ENCODE peak calls at places on chromosomes 1 and 21, in eight cellular contexts. One of them, this sample, is unnamed.
A peak's percentile ranks its signal among the peaks of the same experiment; 100 is the strongest.

GRCh38 chr1:22332166-22332717 is 119.4 kb upstream of the ZBTB40 start:
- DNase-seq in HepG2: no peak
- DNase-seq in right lobe of liver: no peak
- DNase-seq in tibial nerve: no peak
- DNase-seq in IMR-90: no peak
- DNase-seq in ovary: peak; percentile 63
- DNase-seq in A549: no peak
- DNase-seq in K562: no peak
- DNase-seq in this sample: no peak

GRCh38 chr21:46489162-46489663 is 30.5 kb downstream of the DIP2A start:
- DNase-seq in HepG2: no peak
- DNase-seq in right lobe of liver: no peak
- DNase-seq in IMR-90: no peak
- DNase-seq in tibial nerve: no peak
- DNase-seq in A549: no peak
- DNase-seq in K562: no peak
- DNase-seq in ovary: no peak
- DNase-seq in this sample: no peak

GRCh38 chr21:42797522-42797921 is 81.8 kb downstream of the WDR4 start:
- DNase-seq in A549: no peak
- DNase-seq in right lobe of liver: no peak
- DNase-seq in tibial nerve: no peak
- DNase-seq in K562: no peak
- DNase-seq in ovary: no peak
- DNase-seq in HepG2: no peak
- DNase-seq in IMR-90: no peak
- DNase-seq in this sample: no peak

GRCh38 chr1:3640113-3640932 is 9.6 kb downstream of the WRAP73 start:
- DNase-seq in ovary: peak; percentile 24
- DNase-seq in IMR-90: no peak
- DNase-seq in A549: no peak
- DNase-seq in right lobe of liver: no peak
- DNase-seq in K562: no peak
- DNase-seq in HepG2: no peak
- DNase-seq in tibial nerve: no peak
- DNase-seq in this sample: no peak

GRCh38 chr1:67978988-67979516 is 71.4 kb downstream of the DIRAS3 start:
- DNase-seq in right lobe of liver: no peak
- DNase-seq in A549: peak; percentile 92
- DNase-seq in tibial nerve: no peak
- DNase-seq in IMR-90: peak; percentile 88
- DNase-seq in K562: no peak
- DNase-seq in ovary: no peak
- DNase-seq in HepG2: peak; percentile 37
- DNase-seq in this sample: no peak

GRCh38 chr1:243313635-243314536 is 58.0 kb downstream of the SDCCAG8 start:
- DNase-seq in HepG2: no peak
- DNase-seq in right lobe of liver: no peak
- DNase-seq in ovary: no peak
- DNase-seq in tibial nerve: no peak
- DNase-seq in K562: no peak
- DNase-seq in A549: no peak
- DNase-seq in IMR-90: no peak
- DNase-seq in this sample: no peak

GRCh38 chr1:205980182-205980830 is 22.9 kb downstream of the RAB7B start:
- DNase-seq in ovary: no peak
- DNase-seq in K562: no peak
- DNase-seq in HepG2: no peak
- DNase-seq in A549: no peak
- DNase-seq in right lobe of liver: no peak
- DNase-seq in IMR-90: no peak
- DNase-seq in tibial nerve: no peak
- DNase-seq in this sample: no peak

GRCh38 chr1:63674238-63674864 is 81.1 kb downstream of the PGM1 start:
- DNase-seq in right lobe of liver: peak; percentile 69
- DNase-seq in tibial nerve: peak; percentile 74
- DNase-seq in ovary: peak; percentile 95
- DNase-seq in K562: peak; percentile 59
- DNase-seq in A549: peak; percentile 84
- DNase-seq in IMR-90: peak; percentile 93
- DNase-seq in HepG2: peak; percentile 94
- DNase-seq in this sample: peak; percentile 49

GRCh38 chr1:188652678-188653077 is 1823.9 kb downstream of the PLA2G4A start:
- DNase-seq in A549: no peak
- DNase-seq in HepG2: no peak
- DNase-seq in K562: no peak
- DNase-seq in ovary: no peak
- DNase-seq in IMR-90: peak; percentile 86
- DNase-seq in tibial nerve: no peak
- DNase-seq in right lobe of liver: no peak
- DNase-seq in this sample: no peak

GRCh38 chr1:235597867-235598553 is 51.6 kb downstream of the GNG4 start:
- DNase-seq in K562: peak; percentile 30
- DNase-seq in HepG2: peak; percentile 27
- DNase-seq in ovary: no peak
- DNase-seq in tibial nerve: no peak
- DNase-seq in A549: peak; percentile 71
- DNase-seq in IMR-90: peak; percentile 62
- DNase-seq in right lobe of liver: no peak
- DNase-seq in this sample: peak; percentile 39

GRCh38 chr1:28775121-28775942 is 36.6 kb upstream of the OPRD1 start:
- DNase-seq in HepG2: no peak
- DNase-seq in K562: no peak
- DNase-seq in IMR-90: peak; percentile 36
- DNase-seq in ovary: peak; percentile 87
- DNase-seq in right lobe of liver: peak; percentile 85
- DNase-seq in A549: no peak
- DNase-seq in tibial nerve: peak; percentile 18
- DNase-seq in this sample: no peak

GRCh38 chr1:111538343-111539035 is 35.1 kb upstream of the ADORA3 start:
- DNase-seq in ovary: no peak
- DNase-seq in right lobe of liver: peak; percentile 35
- DNase-seq in tibial nerve: no peak
- DNase-seq in A549: no peak
- DNase-seq in K562: no peak
- DNase-seq in IMR-90: peak; percentile 76
- DNase-seq in HepG2: peak; percentile 59
- DNase-seq in this sample: no peak

GRCh38 chr1:34930702-34931071 is 1.2 kb upstream of the DLGAP3 start:
- DNase-seq in ovary: no peak
- DNase-seq in right lobe of liver: no peak
- DNase-seq in tibial nerve: no peak
- DNase-seq in HepG2: no peak
- DNase-seq in K562: no peak
- DNase-seq in A549: no peak
- DNase-seq in IMR-90: no peak
- DNase-seq in this sample: no peak

GRCh38 chr21:41616063-41616591 is 108.2 kb upstream of the TMPRSS2 start:
- DNase-seq in HepG2: no peak
- DNase-seq in ovary: no peak
- DNase-seq in A549: no peak
- DNase-seq in IMR-90: peak; percentile 91
- DNase-seq in right lobe of liver: no peak
- DNase-seq in K562: no peak
- DNase-seq in tibial nerve: no peak
- DNase-seq in this sample: no peak

GRCh38 chr1:21278208-21278861 is 11.9 kb downstream of the ECE1 start:
- DNase-seq in A549: no peak
- DNase-seq in K562: no peak
- DNase-seq in right lobe of liver: no peak
- DNase-seq in ovary: peak; percentile 70
- DNase-seq in HepG2: no peak
- DNase-seq in tibial nerve: peak; percentile 40
- DNase-seq in IMR-90: no peak
- DNase-seq in this sample: no peak

GRCh38 chr1:84853743-84854721 is 39.0 kb downstream of the LPAR3 start:
- DNase-seq in right lobe of liver: no peak
- DNase-seq in IMR-90: peak; percentile 85
- DNase-seq in tibial nerve: no peak
- DNase-seq in A549: peak; percentile 20
- DNase-seq in HepG2: no peak
- DNase-seq in K562: peak; percentile 10
- DNase-seq in ovary: no peak
- DNase-seq in this sample: peak; percentile 78

GRCh38 chr1:23417570-23417969 is 7.0 kb downstream of the TCEA3 start:
- DNase-seq in tibial nerve: no peak
- DNase-seq in IMR-90: no peak
- DNase-seq in HepG2: peak; percentile 56
- DNase-seq in ovary: peak; percentile 36
- DNase-seq in K562: peak; percentile 85
- DNase-seq in A549: no peak
- DNase-seq in right lobe of liver: peak; percentile 68
- DNase-seq in this sample: no peak

GRCh38 chr1:154741327-154741726 is 128.8 kb downstream of the KCNN3 start:
- DNase-seq in A549: no peak
- DNase-seq in HepG2: no peak
- DNase-seq in tibial nerve: no peak
- DNase-seq in right lobe of liver: no peak
- DNase-seq in IMR-90: peak; percentile 17
- DNase-seq in K562: no peak
- DNase-seq in ovary: no peak
- DNase-seq in this sample: no peak

GRCh38 chr1:82578086-82578726 is 777.5 kb downstream of the ADGRL2 start:
- DNase-seq in A549: no peak
- DNase-seq in ovary: no peak
- DNase-seq in IMR-90: no peak
- DNase-seq in K562: no peak
- DNase-seq in tibial nerve: no peak
- DNase-seq in right lobe of liver: no peak
- DNase-seq in HepG2: no peak
- DNase-seq in this sample: no peak

GRCh38 chr1:66490817-66491216 is 43.1 kb upstream of the SGIP1 start:
- DNase-seq in HepG2: no peak
- DNase-seq in right lobe of liver: no peak
- DNase-seq in A549: no peak
- DNase-seq in ovary: no peak
- DNase-seq in K562: no peak
- DNase-seq in IMR-90: peak; percentile 63
- DNase-seq in tibial nerve: no peak
- DNase-seq in this sample: no peak

GRCh38 chr1:205255941-205256780 is 28.4 kb downstream of the TMCC2 start:
- DNase-seq in tibial nerve: peak; percentile 92
- DNase-seq in A549: peak; percentile 82
- DNase-seq in ovary: peak; percentile 92
- DNase-seq in IMR-90: peak; percentile 80
- DNase-seq in right lobe of liver: peak; percentile 84
- DNase-seq in K562: peak; percentile 91
- DNase-seq in HepG2: peak; percentile 69
- DNase-seq in this sample: peak; percentile 85

GRCh38 chr1:30740251-30740951 is 17.0 kb upstream of the MATN1 start:
- DNase-seq in IMR-90: no peak
- DNase-seq in ovary: no peak
- DNase-seq in right lobe of liver: no peak
- DNase-seq in A549: no peak
- DNase-seq in tibial nerve: no peak
- DNase-seq in HepG2: peak; percentile 58
- DNase-seq in K562: no peak
- DNase-seq in this sample: peak; percentile 33
- TF ChIP-seq POLR2A in IMR-90: no peak
- TF ChIP-seq POLR2A in ovary: no peak
- TF ChIP-seq POLR2A in right lobe of liver: no peak
- TF ChIP-seq POLR2A in A549: no peak
- TF ChIP-seq POLR2A in tibial nerve: no peak
- TF ChIP-seq POLR2A in HepG2: no peak
- TF ChIP-seq POLR2A in K562: no peak
- TF ChIP-seq POLR2A in this sample: no peak

GRCh38 chr1:36784147-36784862 is 250.0 kb downstream of the GRIK3 start:
- DNase-seq in A549: no peak
- DNase-seq in IMR-90: no peak
- DNase-seq in tibial nerve: no peak
- DNase-seq in K562: no peak
- DNase-seq in ovary: no peak
- DNase-seq in right lobe of liver: no peak
- DNase-seq in HepG2: no peak
- DNase-seq in this sample: no peak

GRCh38 chr1:36782085-36782484 is 252.2 kb downstream of the GRIK3 start:
- DNase-seq in A549: no peak
- DNase-seq in ovary: no peak
- DNase-seq in tibial nerve: no peak
- DNase-seq in right lobe of liver: no peak
- DNase-seq in IMR-90: no peak
- DNase-seq in K562: no peak
- DNase-seq in HepG2: no peak
- DNase-seq in this sample: no peak

GRCh38 chr1:36783475-36783874 is 250.8 kb downstream of the GRIK3 start:
- DNase-seq in IMR-90: no peak
- DNase-seq in right lobe of liver: no peak
- DNase-seq in HepG2: no peak
- DNase-seq in K562: no peak
- DNase-seq in tibial nerve: no peak
- DNase-seq in A549: no peak
- DNase-seq in ovary: no peak
- DNase-seq in this sample: no peak

GRCh38 chr1:36781098-36781497 is 253.2 kb downstream of the GRIK3 start:
- DNase-seq in right lobe of liver: no peak
- DNase-seq in IMR-90: no peak
- DNase-seq in tibial nerve: no peak
- DNase-seq in HepG2: no peak
- DNase-seq in ovary: no peak
- DNase-seq in A549: no peak
- DNase-seq in K562: no peak
- DNase-seq in this sample: no peak

DNA sequence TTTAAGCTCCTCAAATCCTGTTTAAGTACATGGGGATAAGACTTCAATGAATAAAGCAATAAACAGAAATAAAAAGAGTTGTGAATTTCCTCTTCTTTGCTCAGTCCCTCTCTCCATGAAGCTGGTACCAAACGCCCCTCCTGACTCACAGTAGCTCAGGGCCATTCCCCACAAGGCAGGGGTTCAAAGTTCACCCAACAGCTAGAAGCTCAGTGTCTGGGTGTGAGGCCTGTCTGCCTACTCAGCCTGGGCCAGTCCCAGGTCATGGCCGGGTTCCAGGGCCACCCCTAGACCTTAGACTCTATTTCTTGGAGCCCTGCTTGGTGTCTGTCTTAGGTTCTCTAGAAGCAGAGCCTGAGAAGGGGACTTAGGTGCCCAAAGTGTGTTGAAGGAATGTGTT is 251.5 kb downstream of the GRIK3 start:
- DNase-seq in tibial nerve: no peak
- DNase-seq in K562: no peak
- DNase-seq in right lobe of liver: peak; percentile 27
- DNase-seq in ovary: no peak
- DNase-seq in IMR-90: no peak
- DNase-seq in A549: no peak
- DNase-seq in HepG2: peak; percentile 72
- DNase-seq in this sample: no peak
- TF ChIP-seq CTCF in tibial nerve: no peak
- TF ChIP-seq CTCF in K562: no peak
- TF ChIP-seq CTCF in right lobe of liver: no peak
- TF ChIP-seq CTCF in ovary: no peak
- TF ChIP-seq CTCF in IMR-90: no peak
- TF ChIP-seq CTCF in A549: no peak
- TF ChIP-seq CTCF in HepG2: no peak
- TF ChIP-seq CTCF in this sample: no peak

GRCh38 chr1:192807221-192807967 is 1.4 kb upstream of the RGS2 start:
- DNase-seq in ovary: no peak
- DNase-seq in right lobe of liver: no peak
- DNase-seq in IMR-90: peak; percentile 56
- DNase-seq in tibial nerve: no peak
- DNase-seq in K562: no peak
- DNase-seq in HepG2: no peak
- DNase-seq in A549: peak; percentile 60
- DNase-seq in this sample: peak; percentile 25
- H3K4me3 ChIP-seq in ovary: peak overlapping the region; percentile 55
- H3K4me3 ChIP-seq in right lobe of liver: peak overlapping the region; percentile 5
- H3K4me3 ChIP-seq in IMR-90: no peak overlapping the region
- H3K4me3 ChIP-seq in tibial nerve: peak overlapping the region; percentile 88
- H3K4me3 ChIP-seq in K562: no peak overlapping the region
- H3K4me3 ChIP-seq in HepG2: no peak overlapping the region
- H3K4me3 ChIP-seq in A549: peak overlapping the region; percentile 63
- H3K4me3 ChIP-seq in this sample: no peak overlapping the region

GRCh38 chr1:44637590-44638411 is 36.5 kb downstream of the TMEM53 start:
- DNase-seq in HepG2: no peak
- DNase-seq in IMR-90: no peak
- DNase-seq in A549: no peak
- DNase-seq in tibial nerve: no peak
- DNase-seq in K562: peak; percentile 94
- DNase-seq in ovary: no peak
- DNase-seq in right lobe of liver: no peak
- DNase-seq in this sample: no peak
- TF ChIP-seq POLR2A in HepG2: no peak
- TF ChIP-seq POLR2A in IMR-90: no peak
- TF ChIP-seq POLR2A in A549: no peak
- TF ChIP-seq POLR2A in tibial nerve: no peak
- TF ChIP-seq POLR2A in K562: no peak
- TF ChIP-seq POLR2A in ovary: no peak
- TF ChIP-seq POLR2A in right lobe of liver: no peak
- TF ChIP-seq POLR2A in this sample: no peak